ENCODE peak calls at places on chromosome 6, in ten cellular contexts. X is aorta; Q is A549; A is foreskin fibroblast; W is CD8-positive, alpha-beta T cell; R is right lobe of liver; T is body of pancreas; P is coronary artery; G is tibial nerve; N is heart right ventricle. B is an unnamed sample.

GRCh38 chr6:52341861-52342260 is 20.1 kb upstream of the PAQR8 start:
- DNase-seq in P (no peak), A (no peak), R (no peak), X (no peak), W (no peak), N (no peak), G (no peak), Q (no peak), T (no peak), B (no peak)

GRCh38 chr6:16337280-16337975 is 99.0 kb downstream of the GMPR start:
- DNase-seq in R (peak; percentile 71), N (peak; percentile 97), W (no peak), A (peak; percentile 95), G (peak; percentile 95), X (peak; percentile 98), P (peak; percentile 92), Q (no peak), T (peak; percentile 71), B (peak; percentile 93)

GRCh38 chr6:99709062-99709461 is 102.4 kb downstream of the PRDM13 start:
- DNase-seq in G (no peak), A (no peak), Q (no peak), N (no peak), T (no peak), W (no peak), R (no peak), X (no peak), P (no peak), B (no peak)

GRCh38 chr6:17431581-17431980 is 38.2 kb downstream of the CAP2 start:
- DNase-seq in G (no peak), A (peak; percentile 81), T (no peak), Q (no peak), P (no peak), N (no peak), W (no peak), R (no peak), X (no peak), B (peak; percentile 44)

GRCh38 chr6:11381801-11382513 is 149.5 kb upstream of the NEDD9 start:
- DNase-seq in N (no peak), R (no peak), P (no peak), A (no peak), G (peak; percentile 31), W (peak; percentile 45), T (peak; percentile 54), X (no peak), Q (no peak), B (no peak)

GRCh38 chr6:42030585-42031506 is 19.5 kb upstream of the TAF8 start:
- DNase-seq in A (no peak), R (no peak), N (peak; percentile 46), G (no peak), X (peak; percentile 62), T (no peak), Q (no peak), P (no peak), W (no peak), B (peak; percentile 39)

GRCh38 chr6:151690303-151690702 is 117.2 kb upstream of the ESR1 start:
- DNase-seq in R (no peak), N (no peak), G (peak; percentile 33), W (no peak), P (no peak), A (no peak), X (no peak), T (no peak), Q (no peak), B (no peak)

GRCh38 chr6:56838965-56839364 is 115.9 kb upstream of the BEND6 start:
- DNase-seq in G (no peak), T (no peak), P (no peak), X (no peak), N (no peak), Q (no peak), R (no peak), A (no peak), W (no peak), B (no peak)

GRCh38 chr6:139623382-139623781 is 248.9 kb upstream of the CITED2 start:
- DNase-seq in T (no peak), R (no peak), X (no peak), Q (no peak), G (no peak), A (no peak), P (no peak), N (no peak), W (no peak), B (peak; percentile 23)

GRCh38 chr6:139625998-139626975 is 251.8 kb upstream of the CITED2 start:
- DNase-seq in A (peak; percentile 39), X (no peak), G (peak; percentile 38), W (no peak), N (no peak), P (no peak), R (peak; percentile 68), Q (no peak), T (no peak), B (peak; percentile 26)

GRCh38 chr6:139627091-139627490 is 252.6 kb upstream of the CITED2 start:
- DNase-seq in N (no peak), G (no peak), T (no peak), P (no peak), A (no peak), W (no peak), Q (no peak), X (no peak), R (no peak), B (no peak)

GRCh38 chr6:139628220-139628619 is 253.8 kb upstream of the CITED2 start:
- DNase-seq in P (no peak), A (no peak), T (no peak), X (no peak), Q (no peak), G (no peak), W (no peak), N (no peak), R (no peak), B (no peak)

GRCh38 chr6:139625081-139625939 is 250.9 kb upstream of the CITED2 start:
- DNase-seq in P (no peak), Q (no peak), T (no peak), W (no peak), G (no peak), A (no peak), R (no peak), N (no peak), X (no peak), B (no peak)
- H3K4me3 ChIP-seq in P (no peak overlapping the region), Q (no peak overlapping the region), T (no peak overlapping the region), W (no peak overlapping the region), G (no peak overlapping the region), A (no peak overlapping the region), R (no peak overlapping the region), N (no peak overlapping the region), X (no peak overlapping the region), B (no peak overlapping the region)

DNA sequence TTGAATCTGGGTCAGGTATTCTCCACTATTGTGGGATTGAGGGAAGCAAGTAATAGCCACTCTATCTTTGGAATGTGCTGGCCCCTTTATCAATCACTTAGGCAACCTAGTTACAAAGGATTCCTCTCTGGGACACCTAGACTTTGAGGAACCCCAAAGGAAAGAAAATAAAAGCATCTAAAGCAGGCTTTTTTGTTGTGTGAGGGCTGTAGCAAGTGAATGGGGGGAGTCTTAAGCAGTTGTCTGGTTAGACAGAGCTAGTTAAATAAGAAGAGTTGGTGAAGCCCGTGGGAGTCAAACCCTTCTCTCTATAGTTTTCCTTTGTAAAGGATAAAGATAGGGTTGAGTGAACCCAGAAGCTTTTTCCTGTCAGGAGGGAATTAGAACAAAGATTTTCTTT is 63.2 kb downstream of the HDGFL1 start:
- DNase-seq in P (no peak), Q (no peak), R (no peak), W (no peak), N (no peak), G (no peak), X (no peak), T (no peak), A (no peak), B (no peak)
- H3K4me3 ChIP-seq in P (no peak overlapping the region), Q (no peak overlapping the region), R (no peak overlapping the region), W (no peak overlapping the region), N (no peak overlapping the region), G (no peak overlapping the region), X (no peak overlapping the region), T (no peak overlapping the region), A (no peak overlapping the region), B (no peak overlapping the region)

DNA sequence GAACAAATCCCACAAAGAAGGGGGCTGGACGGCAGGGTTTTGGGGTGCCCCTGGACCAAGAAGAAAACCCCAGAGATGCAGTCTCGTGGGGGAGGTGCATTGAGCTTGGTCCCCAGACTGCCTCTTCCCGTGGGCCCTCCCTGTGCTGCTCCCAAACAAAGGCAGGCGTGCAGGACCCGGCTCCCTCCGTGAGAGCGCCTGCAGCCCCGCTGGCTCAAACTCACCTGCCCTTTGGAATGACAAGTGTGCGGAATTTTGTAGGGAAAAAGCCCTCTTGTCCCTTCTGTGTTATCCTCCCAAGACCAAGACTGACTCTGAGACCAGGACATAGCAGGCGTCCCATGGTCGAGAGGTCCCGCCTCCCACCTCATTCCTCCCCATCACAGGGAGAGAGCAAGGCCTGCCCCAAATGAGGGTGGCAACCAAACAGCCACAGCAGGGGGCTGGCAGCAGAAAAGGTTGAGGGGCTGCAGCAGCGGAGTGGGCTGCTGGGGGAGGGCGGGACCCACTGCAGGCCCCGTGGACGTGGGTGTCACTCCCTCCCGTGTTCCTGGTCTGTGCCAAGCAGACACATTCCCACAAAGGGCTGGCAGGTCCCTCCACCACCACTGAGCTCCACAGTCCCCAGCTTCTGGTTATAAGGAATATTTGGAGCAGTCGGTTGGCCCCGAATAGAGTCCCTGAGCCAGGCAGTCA is 5.6 kb upstream of the FRMD1 start:
- DNase-seq in A (no peak), P (no peak), N (no peak), T (no peak), W (no peak), Q (no peak), R (no peak), X (no peak), G (no peak), B (no peak)
- H3K4me3 ChIP-seq in A (no peak overlapping the region), P (no peak overlapping the region), N (no peak overlapping the region), T (no peak overlapping the region), W (no peak overlapping the region), Q (no peak overlapping the region), R (no peak overlapping the region), X (no peak overlapping the region), G (no peak overlapping the region), B (no peak overlapping the region)

GRCh38 chr6:117267766-117268534 is 2.6 kb downstream of the VGLL2 start:
- DNase-seq in X (no peak), P (no peak), R (no peak), A (no peak), Q (no peak), W (no peak), N (no peak), G (no peak), T (no peak), B (no peak)

GRCh38 chr6:117265425-117266266 is at the start of gene VGLL2:
- DNase-seq in A (peak; percentile 50), G (no peak), Q (peak; percentile 16), R (peak; percentile 47), W (no peak), X (peak; percentile 80), T (peak; percentile 35), P (no peak), N (peak; percentile 37), B (peak; percentile 49)

GRCh38 chr6:117264487-117265424 is 602 bp upstream of the VGLL2 start:
- DNase-seq in Q (peak; percentile 4), N (no peak), W (no peak), R (no peak), G (no peak), A (no peak), T (no peak), X (no peak), P (no peak), B (peak; percentile 12)

GRCh38 chr6:117266948-117267347 is 1.6 kb downstream of the VGLL2 start:
- DNase-seq in X (no peak), G (no peak), T (no peak), P (no peak), Q (no peak), N (no peak), R (no peak), A (no peak), W (no peak), B (no peak)

DNA sequence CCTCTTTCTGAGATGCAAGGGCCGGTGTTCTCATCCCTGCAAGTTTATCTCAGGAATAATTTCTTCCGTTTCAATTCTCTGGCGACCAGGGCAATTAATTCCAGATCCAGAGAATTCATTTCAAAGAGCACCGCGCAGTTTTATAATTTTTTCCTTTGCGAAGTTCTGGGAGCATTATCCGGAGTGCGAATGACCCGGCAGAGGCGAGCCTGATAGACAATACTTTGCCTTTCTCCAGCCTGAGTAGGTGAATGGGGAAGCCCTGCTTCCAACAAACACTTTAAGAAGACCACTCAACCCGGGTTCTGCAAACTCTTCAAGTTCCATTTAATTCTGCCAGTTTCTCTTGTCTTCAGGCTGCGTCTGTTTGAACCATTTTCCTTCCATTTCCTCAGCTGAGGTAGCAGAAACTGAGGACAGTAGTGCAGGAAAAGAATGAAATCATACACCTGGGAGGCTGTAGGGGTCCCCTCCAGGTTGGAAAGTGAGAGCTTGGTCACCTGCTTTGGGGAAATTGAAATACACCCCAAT is 974 bp downstream of the VGLL2 start:
- DNase-seq in Q (no peak), X (no peak), T (no peak), W (no peak), P (no peak), N (no peak), G (no peak), A (no peak), R (no peak), B (no peak)
- H3K4me3 ChIP-seq in Q (no peak overlapping the region), X (peak overlapping the region; percentile 74), T (no peak overlapping the region), W (no peak overlapping the region), P (peak overlapping the region; percentile 74), N (peak overlapping the region; percentile 32), G (no peak overlapping the region), A (no peak overlapping the region), R (no peak overlapping the region), B (no peak overlapping the region)

B was measured in fibroblast of lung.